ENCODE peak calls at places on chromosomes 4 and X, in eight cellular contexts. One of them, this sample, is unnamed.

GRCh38 chrX:12011075-12011474 is 127.2 kb upstream of the FRMPD4 start:
- DNase-seq in DMS153: no peak
- DNase-seq in activated CD4-positive, alpha-beta T cell treated with anti-CD3 and anti-CD28 coated beads, Interleukin-2, amount 10 ng/mL, durations not matched to agents 7 days and 5 days: no peak
- DNase-seq in stimulated activated CD4-positive, alpha-beta T cell treated with anti-CD3 and anti-CD28 coated beads, Interleukin-4, amount 100 ng/mL, for 4 hours: no peak
- DNase-seq in NCI-H1092 treated with DMSO at 0.1 percent for 48 hours: no peak
- DNase-seq in Caco-2: no peak
- DNase-seq in kidney tubule cell: peak; percentile 78
- DNase-seq in choroid plexus epithelial cell: peak; percentile 59
- DNase-seq in this sample: no peak

GRCh38 chr4:170671171-170671570 is 581.4 kb upstream of the AADAT start:
- DNase-seq in choroid plexus epithelial cell: no peak
- DNase-seq in DMS153: no peak
- DNase-seq in activated CD4-positive, alpha-beta T cell treated with anti-CD3 and anti-CD28 coated beads, Interleukin-2, amount 10 ng/mL, durations not matched to agents 7 days and 5 days: no peak
- DNase-seq in NCI-H1092 treated with DMSO at 0.1 percent for 48 hours: no peak
- DNase-seq in kidney tubule cell: no peak
- DNase-seq in Caco-2: no peak
- DNase-seq in stimulated activated CD4-positive, alpha-beta T cell treated with anti-CD3 and anti-CD28 coated beads, Interleukin-4, amount 100 ng/mL, for 4 hours: no peak
- DNase-seq in this sample: no peak

GRCh38 chrX:125131146-125131545 is 188.5 kb upstream of the TEX13C start:
- DNase-seq in Caco-2: peak; percentile 1
- DNase-seq in activated CD4-positive, alpha-beta T cell treated with anti-CD3 and anti-CD28 coated beads, Interleukin-2, amount 10 ng/mL, durations not matched to agents 7 days and 5 days: no peak
- DNase-seq in NCI-H1092 treated with DMSO at 0.1 percent for 48 hours: peak; percentile 12
- DNase-seq in choroid plexus epithelial cell: no peak
- DNase-seq in DMS153: peak; percentile 16
- DNase-seq in stimulated activated CD4-positive, alpha-beta T cell treated with anti-CD3 and anti-CD28 coated beads, Interleukin-4, amount 100 ng/mL, for 4 hours: no peak
- DNase-seq in kidney tubule cell: peak; percentile 48
- DNase-seq in this sample: peak; percentile 2

GRCh38 chrX:39903937-39904336 is 193.8 kb downstream of the BCOR start:
- DNase-seq in activated CD4-positive, alpha-beta T cell treated with anti-CD3 and anti-CD28 coated beads, Interleukin-2, amount 10 ng/mL, durations not matched to agents 7 days and 5 days: no peak
- DNase-seq in stimulated activated CD4-positive, alpha-beta T cell treated with anti-CD3 and anti-CD28 coated beads, Interleukin-4, amount 100 ng/mL, for 4 hours: no peak
- DNase-seq in kidney tubule cell: peak; percentile 67
- DNase-seq in choroid plexus epithelial cell: no peak
- DNase-seq in Caco-2: no peak
- DNase-seq in DMS153: no peak
- DNase-seq in NCI-H1092 treated with DMSO at 0.1 percent for 48 hours: no peak
- DNase-seq in this sample: peak; percentile 48

GRCh38 chr4:26729027-26729426 is 131.6 kb upstream of the STIM2 start:
- DNase-seq in NCI-H1092 treated with DMSO at 0.1 percent for 48 hours: no peak
- DNase-seq in stimulated activated CD4-positive, alpha-beta T cell treated with anti-CD3 and anti-CD28 coated beads, Interleukin-4, amount 100 ng/mL, for 4 hours: no peak
- DNase-seq in choroid plexus epithelial cell: no peak
- DNase-seq in Caco-2: peak; percentile 64
- DNase-seq in kidney tubule cell: no peak
- DNase-seq in DMS153: no peak
- DNase-seq in activated CD4-positive, alpha-beta T cell treated with anti-CD3 and anti-CD28 coated beads, Interleukin-2, amount 10 ng/mL, durations not matched to agents 7 days and 5 days: no peak
- DNase-seq in this sample: no peak

GRCh38 chrX:39491548-39492297 is 606.0 kb downstream of the BCOR start:
- DNase-seq in kidney tubule cell: no peak
- DNase-seq in activated CD4-positive, alpha-beta T cell treated with anti-CD3 and anti-CD28 coated beads, Interleukin-2, amount 10 ng/mL, durations not matched to agents 7 days and 5 days: peak; percentile 48
- DNase-seq in NCI-H1092 treated with DMSO at 0.1 percent for 48 hours: no peak
- DNase-seq in Caco-2: no peak
- DNase-seq in DMS153: no peak
- DNase-seq in choroid plexus epithelial cell: no peak
- DNase-seq in stimulated activated CD4-positive, alpha-beta T cell treated with anti-CD3 and anti-CD28 coated beads, Interleukin-4, amount 100 ng/mL, for 4 hours: peak; percentile 73
- DNase-seq in this sample: no peak

GRCh38 chr4:161604516-161605300 is 559.1 kb downstream of the FSTL5 start:
- DNase-seq in Caco-2: no peak
- DNase-seq in NCI-H1092 treated with DMSO at 0.1 percent for 48 hours: no peak
- DNase-seq in stimulated activated CD4-positive, alpha-beta T cell treated with anti-CD3 and anti-CD28 coated beads, Interleukin-4, amount 100 ng/mL, for 4 hours: no peak
- DNase-seq in choroid plexus epithelial cell: peak; percentile 4
- DNase-seq in activated CD4-positive, alpha-beta T cell treated with anti-CD3 and anti-CD28 coated beads, Interleukin-2, amount 10 ng/mL, durations not matched to agents 7 days and 5 days: no peak
- DNase-seq in kidney tubule cell: no peak
- DNase-seq in DMS153: no peak
- DNase-seq in this sample: no peak

GRCh38 chr4:89162486-89162885 is 51.2 kb downstream of the TIGD2 start:
- DNase-seq in NCI-H1092 treated with DMSO at 0.1 percent for 48 hours: no peak
- DNase-seq in choroid plexus epithelial cell: no peak
- DNase-seq in activated CD4-positive, alpha-beta T cell treated with anti-CD3 and anti-CD28 coated beads, Interleukin-2, amount 10 ng/mL, durations not matched to agents 7 days and 5 days: no peak
- DNase-seq in kidney tubule cell: no peak
- DNase-seq in DMS153: no peak
- DNase-seq in stimulated activated CD4-positive, alpha-beta T cell treated with anti-CD3 and anti-CD28 coated beads, Interleukin-4, amount 100 ng/mL, for 4 hours: no peak
- DNase-seq in Caco-2: no peak
- DNase-seq in this sample: no peak

GRCh38 chr4:78775278-78776030 is 696 bp upstream of the BMP2K start:
- DNase-seq in choroid plexus epithelial cell: peak; percentile 86
- DNase-seq in Caco-2: peak; percentile 86
- DNase-seq in NCI-H1092 treated with DMSO at 0.1 percent for 48 hours: peak; percentile 83
- DNase-seq in kidney tubule cell: peak; percentile 84
- DNase-seq in stimulated activated CD4-positive, alpha-beta T cell treated with anti-CD3 and anti-CD28 coated beads, Interleukin-4, amount 100 ng/mL, for 4 hours: peak; percentile 88
- DNase-seq in activated CD4-positive, alpha-beta T cell treated with anti-CD3 and anti-CD28 coated beads, Interleukin-2, amount 10 ng/mL, durations not matched to agents 7 days and 5 days: peak; percentile 86
- DNase-seq in DMS153: peak; percentile 58
- DNase-seq in this sample: peak; percentile 75

GRCh38 chr4:187357861-187358260 is 634.2 kb upstream of the FAT1 start:
- DNase-seq in choroid plexus epithelial cell: no peak
- DNase-seq in kidney tubule cell: no peak
- DNase-seq in activated CD4-positive, alpha-beta T cell treated with anti-CD3 and anti-CD28 coated beads, Interleukin-2, amount 10 ng/mL, durations not matched to agents 7 days and 5 days: no peak
- DNase-seq in NCI-H1092 treated with DMSO at 0.1 percent for 48 hours: peak; percentile 49
- DNase-seq in stimulated activated CD4-positive, alpha-beta T cell treated with anti-CD3 and anti-CD28 coated beads, Interleukin-4, amount 100 ng/mL, for 4 hours: no peak
- DNase-seq in DMS153: peak; percentile 86
- DNase-seq in Caco-2: no peak
- DNase-seq in this sample: no peak

GRCh38 chrX:110055616-110056015 is 52.7 kb downstream of the TMEM164 start:
- DNase-seq in DMS153: no peak
- DNase-seq in Caco-2: no peak
- DNase-seq in activated CD4-positive, alpha-beta T cell treated with anti-CD3 and anti-CD28 coated beads, Interleukin-2, amount 10 ng/mL, durations not matched to agents 7 days and 5 days: no peak
- DNase-seq in kidney tubule cell: peak; percentile 40
- DNase-seq in NCI-H1092 treated with DMSO at 0.1 percent for 48 hours: no peak
- DNase-seq in choroid plexus epithelial cell: no peak
- DNase-seq in stimulated activated CD4-positive, alpha-beta T cell treated with anti-CD3 and anti-CD28 coated beads, Interleukin-4, amount 100 ng/mL, for 4 hours: no peak
- DNase-seq in this sample: peak; percentile 42

GRCh38 chr4:159455675-159456235 is 352.9 kb downstream of the RAPGEF2 start:
- DNase-seq in kidney tubule cell: peak; percentile 53
- DNase-seq in stimulated activated CD4-positive, alpha-beta T cell treated with anti-CD3 and anti-CD28 coated beads, Interleukin-4, amount 100 ng/mL, for 4 hours: no peak
- DNase-seq in activated CD4-positive, alpha-beta T cell treated with anti-CD3 and anti-CD28 coated beads, Interleukin-2, amount 10 ng/mL, durations not matched to agents 7 days and 5 days: no peak
- DNase-seq in DMS153: no peak
- DNase-seq in Caco-2: peak; percentile 45
- DNase-seq in NCI-H1092 treated with DMSO at 0.1 percent for 48 hours: peak; percentile 13
- DNase-seq in choroid plexus epithelial cell: peak; percentile 69
- DNase-seq in this sample: peak; percentile 69

GRCh38 chr4:121980643-121981042 is 28.8 kb upstream of the TRPC3 start:
- DNase-seq in stimulated activated CD4-positive, alpha-beta T cell treated with anti-CD3 and anti-CD28 coated beads, Interleukin-4, amount 100 ng/mL, for 4 hours: no peak
- DNase-seq in NCI-H1092 treated with DMSO at 0.1 percent for 48 hours: no peak
- DNase-seq in Caco-2: no peak
- DNase-seq in DMS153: no peak
- DNase-seq in activated CD4-positive, alpha-beta T cell treated with anti-CD3 and anti-CD28 coated beads, Interleukin-2, amount 10 ng/mL, durations not matched to agents 7 days and 5 days: no peak
- DNase-seq in choroid plexus epithelial cell: peak; percentile 5
- DNase-seq in kidney tubule cell: no peak
- DNase-seq in this sample: no peak

GRCh38 chr4:16196482-16197393 is 29.5 kb downstream of the TAPT1 start:
- DNase-seq in stimulated activated CD4-positive, alpha-beta T cell treated with anti-CD3 and anti-CD28 coated beads, Interleukin-4, amount 100 ng/mL, for 4 hours: no peak
- DNase-seq in kidney tubule cell: peak; percentile 85
- DNase-seq in NCI-H1092 treated with DMSO at 0.1 percent for 48 hours: peak; percentile 58
- DNase-seq in choroid plexus epithelial cell: peak; percentile 86
- DNase-seq in activated CD4-positive, alpha-beta T cell treated with anti-CD3 and anti-CD28 coated beads, Interleukin-2, amount 10 ng/mL, durations not matched to agents 7 days and 5 days: no peak
- DNase-seq in Caco-2: peak; percentile 67
- DNase-seq in DMS153: peak; percentile 52
- DNase-seq in this sample: peak; percentile 82

GRCh38 chr4:168765726-168766125 is 244.3 kb downstream of the CBR4 start:
- DNase-seq in stimulated activated CD4-positive, alpha-beta T cell treated with anti-CD3 and anti-CD28 coated beads, Interleukin-4, amount 100 ng/mL, for 4 hours: no peak
- DNase-seq in DMS153: no peak
- DNase-seq in kidney tubule cell: peak; percentile 32
- DNase-seq in activated CD4-positive, alpha-beta T cell treated with anti-CD3 and anti-CD28 coated beads, Interleukin-2, amount 10 ng/mL, durations not matched to agents 7 days and 5 days: no peak
- DNase-seq in choroid plexus epithelial cell: no peak
- DNase-seq in Caco-2: no peak
- DNase-seq in NCI-H1092 treated with DMSO at 0.1 percent for 48 hours: no peak
- DNase-seq in this sample: no peak

GRCh38 chrX:121150217-121150616 is 102.8 kb downstream of the GLUD2 start:
- DNase-seq in stimulated activated CD4-positive, alpha-beta T cell treated with anti-CD3 and anti-CD28 coated beads, Interleukin-4, amount 100 ng/mL, for 4 hours: no peak
- DNase-seq in DMS153: no peak
- DNase-seq in NCI-H1092 treated with DMSO at 0.1 percent for 48 hours: no peak
- DNase-seq in Caco-2: no peak
- DNase-seq in kidney tubule cell: no peak
- DNase-seq in choroid plexus epithelial cell: no peak
- DNase-seq in activated CD4-positive, alpha-beta T cell treated with anti-CD3 and anti-CD28 coated beads, Interleukin-2, amount 10 ng/mL, durations not matched to agents 7 days and 5 days: no peak
- DNase-seq in this sample: no peak

GRCh38 chrX:149982310-149982709 is 44.0 kb upstream of the EOLA2 start:
- DNase-seq in NCI-H1092 treated with DMSO at 0.1 percent for 48 hours: no peak
- DNase-seq in kidney tubule cell: peak; percentile 40
- DNase-seq in choroid plexus epithelial cell: no peak
- DNase-seq in activated CD4-positive, alpha-beta T cell treated with anti-CD3 and anti-CD28 coated beads, Interleukin-2, amount 10 ng/mL, durations not matched to agents 7 days and 5 days: no peak
- DNase-seq in stimulated activated CD4-positive, alpha-beta T cell treated with anti-CD3 and anti-CD28 coated beads, Interleukin-4, amount 100 ng/mL, for 4 hours: no peak
- DNase-seq in Caco-2: no peak
- DNase-seq in DMS153: no peak
- DNase-seq in this sample: no peak

GRCh38 chrX:40721489-40722106 is 13.7 kb downstream of the MED14 start:
- DNase-seq in stimulated activated CD4-positive, alpha-beta T cell treated with anti-CD3 and anti-CD28 coated beads, Interleukin-4, amount 100 ng/mL, for 4 hours: no peak
- DNase-seq in Caco-2: no peak
- DNase-seq in NCI-H1092 treated with DMSO at 0.1 percent for 48 hours: no peak
- DNase-seq in kidney tubule cell: no peak
- DNase-seq in activated CD4-positive, alpha-beta T cell treated with anti-CD3 and anti-CD28 coated beads, Interleukin-2, amount 10 ng/mL, durations not matched to agents 7 days and 5 days: no peak
- DNase-seq in DMS153: no peak
- DNase-seq in choroid plexus epithelial cell: no peak
- DNase-seq in this sample: no peak